ENCODE peak calls at places on chromosomes 5 and 9, in ten cellular contexts. Y is MM.1S; M is lower leg skin; N is cardiac fibroblast; F is upper lobe of right lung; W is stimulated activated CD8-positive, alpha-beta memory T cell treated with anti-CD3 and anti-CD28 coated beads, Interleukin-2, amount 100 ng/mL, for 1 hour; P is breast epithelium; V is activated T-cell treated with anti-CD3 and anti-CD28 coated beads for 24 hours; K is activated gamma-delta T cell treated with anti-CD3 and anti-CD28 coated beads, Interleukin-2, amount 50 U/mL, for 16 hours; J is T-helper 2 cell. R is an unnamed sample.

GRCh38 chr5:118009761-118010297 is 978.5 kb downstream of the DTWD2 start:
- DNase-seq in Y (no peak), M (no peak), N (no peak), F (no peak), W (no peak), P (no peak), V (no peak), K (no peak), J (no peak), R (no peak)

GRCh38 chr9:128298535-128299482 is 22.7 kb downstream of the SWI5 start:
- DNase-seq in Y (no peak), M (no peak), N (no peak), F (no peak), W (no peak), P (peak), V (no peak), K (no peak), J (no peak), R (no peak)

GRCh38 chr9:16918920-16919319 is 48.5 kb upstream of the BNC2 start:
- DNase-seq in Y (no peak), M (no peak), N (peak), F (no peak), W (no peak), P (no peak), V (no peak), K (no peak), J (no peak), R (no peak)

GRCh38 chr9:4769321-4770080 is 23.2 kb upstream of the RCL1 start:
- DNase-seq in Y (no peak), M (peak), N (peak), F (no peak), W (no peak), P (no peak), V (no peak), K (no peak), J (no peak), R (no peak)

GRCh38 chr5:143235423-143235822 is 168.1 kb downstream of the NR3C1 start:
- DNase-seq in Y (no peak), M (peak), N (no peak), F (no peak), W (no peak), P (no peak), V (no peak), K (no peak), J (no peak), R (no peak)

GRCh38 chr5:9370256-9370655 is 175.6 kb downstream of the SEMA5A start:
- DNase-seq in Y (no peak), M (no peak), N (no peak), F (no peak), W (no peak), P (no peak), V (no peak), K (no peak), J (no peak), R (no peak)

GRCh38 chr9:137277329-137278041 is at the start of gene TOR4A:
- DNase-seq in Y (peak), M (peak), N (peak), F (peak), W (no peak), P (no peak), V (no peak), K (no peak), J (no peak), R (no peak)

GRCh38 chr5:38634961-38635369 is 78.5 kb upstream of the LIFR start:
- DNase-seq in Y (no peak), M (no peak), N (no peak), F (no peak), W (no peak), P (no peak), V (no peak), K (no peak), J (no peak), R (no peak)

GRCh38 chr9:100587375-100587774 is 9.5 kb downstream of the CAVIN4 start:
- DNase-seq in Y (no peak), M (no peak), N (peak), F (no peak), W (no peak), P (no peak), V (no peak), K (no peak), J (no peak), R (no peak)

GRCh38 chr5:1210832-1211251 is 9.4 kb downstream of the SLC6A19 start:
- DNase-seq in Y (no peak), M (no peak), N (no peak), F (no peak), W (no peak), P (no peak), V (no peak), K (no peak), J (no peak), R (no peak)

GRCh38 chr5:177468329-177469058 is 4.9 kb downstream of the DBN1 start:
- DNase-seq in Y (no peak), M (no peak), N (peak), F (no peak), W (no peak), P (no peak), V (no peak), K (no peak), J (no peak), R (no peak)

GRCh38 chr5:22736443-22736842 is 116.7 kb downstream of the CDH12 start:
- DNase-seq in Y (no peak), M (no peak), N (no peak), F (no peak), W (no peak), P (no peak), V (no peak), K (no peak), J (no peak), R (no peak)

GRCh38 chr5:116275282-116275681 is 190.5 kb downstream of the COMMD10 start:
- DNase-seq in Y (no peak), M (no peak), N (no peak), F (no peak), W (no peak), P (no peak), V (no peak), K (no peak), J (no peak), R (no peak)

GRCh38 chr9:99896119-99896518 is 10.3 kb upstream of the STX17 start:
- DNase-seq in Y (no peak), M (no peak), N (no peak), F (peak), W (no peak), P (no peak), V (no peak), K (no peak), J (no peak), R (no peak)

GRCh38 chr9:96100385-96100978 is 201.5 kb downstream of the HSD17B3 start:
- DNase-seq in Y (no peak), M (peak), N (no peak), F (no peak), W (no peak), P (no peak), V (no peak), K (no peak), J (no peak), R (no peak)

GRCh38 chr5:118173340-118173739 is 815.0 kb downstream of the DTWD2 start:
- DNase-seq in Y (no peak), M (no peak), N (no peak), F (no peak), W (no peak), P (no peak), V (no peak), K (no peak), J (no peak), R (no peak)

GRCh38 chr5:150190503-150190973 is 676 bp downstream of the SLC6A7 start:
- DNase-seq in Y (no peak), M (no peak), N (no peak), F (no peak), W (no peak), P (no peak), V (no peak), K (no peak), J (no peak), R (no peak)

GRCh38 chr9:107942870-107943269 is 453.3 kb upstream of the KLF4 start:
- DNase-seq in Y (no peak), M (no peak), N (no peak), F (no peak), W (no peak), P (no peak), V (no peak), K (no peak), J (no peak), R (no peak)

GRCh38 chr5:1667648-1668140 is 131.9 kb downstream of the MRPL36 start:
- DNase-seq in Y (no peak), M (peak), N (no peak), F (peak), W (no peak), P (no peak), V (no peak), K (no peak), J (no peak), R (no peak)

GRCh38 chr9:29332789-29333188 is 1759.5 kb upstream of the C9orf72 start:
- DNase-seq in Y (no peak), M (no peak), N (peak), F (no peak), W (no peak), P (no peak), V (no peak), K (no peak), J (no peak), R (no peak)

R was measured in stimulated activated CD4-positive, alpha-beta T cell treated with anti-CD3 and anti-CD28 coated beads, Interleukin-1b, Interleukin-23, amount 100 ng/mL, for 1 hour.